ENCODE peak calls at places on chromosome 3, in five cellular contexts. Y is endothelial cell, Q is ELF-1, J is putamen, L is WTC11. N is an unnamed sample.

GRCh38 chr3:124631727-124632126 is 98.5 kb upstream of the UMPS start:
- DNase-seq in Y (no peak), Q (no peak), J (no peak), L (no peak), N (no peak)

GRCh38 chr3:86921981-86922680 is 68.8 kb downstream of the VGLL3 start:
- DNase-seq in Y (no peak), Q (no peak), J (no peak), L (no peak), N (no peak)

GRCh38 chr3:23832523-23832922 is 26.8 kb downstream of the UBE2E1 start:
- DNase-seq in Y (no peak), Q (no peak), J (no peak), L (no peak), N (no peak)

GRCh38 chr3:145191543-145191942 is 969.4 kb downstream of the PLOD2 start:
- DNase-seq in Y (no peak), Q (no peak), J (no peak), L (no peak), N (no peak)

GRCh38 chr3:105791919-105792786 is 76.7 kb downstream of the CBLB start:
- DNase-seq in Y (no peak), Q (no peak), J (no peak), L (no peak), N (no peak)

GRCh38 chr3:123449092-123449985 is 449 bp upstream of the ADCY5 start:
- DNase-seq in Y (peak), Q (peak), J (no peak), L (peak), N (peak)

GRCh38 chr3:51503007-51503406 is 3.2 kb upstream of the DCAF1 start:
- DNase-seq in Y (no peak), Q (no peak), J (no peak), L (no peak), N (no peak)

GRCh38 chr3:73245459-73245858 is 184.0 kb downstream of the EBLN2 start:
- DNase-seq in Y (no peak), Q (no peak), J (no peak), L (no peak), N (no peak)

GRCh38 chr3:114672692-114673447 is 379.0 kb downstream of the TIGIT start:
- DNase-seq in Y (no peak), Q (no peak), J (no peak), L (no peak), N (no peak)

GRCh38 chr3:4532535-4533112 is 39.5 kb downstream of the ITPR1 start:
- DNase-seq in Y (no peak), Q (no peak), J (no peak), L (peak), N (no peak)

GRCh38 chr3:109532257-109533216 is 195.2 kb upstream of the DPPA4 start:
- DNase-seq in Y (peak), Q (peak), J (peak), L (peak), N (no peak)

GRCh38 chr3:142348460-142348859 is 99.4 kb downstream of the XRN1 start:
- DNase-seq in Y (no peak), Q (no peak), J (no peak), L (no peak), N (no peak)

GRCh38 chr3:55202320-55202719 is 274.5 kb upstream of the LRTM1 start:
- DNase-seq in Y (no peak), Q (no peak), J (no peak), L (no peak), N (no peak)

GRCh38 chr3:196280689-196281463 is 6.7 kb downstream of the PCYT1A start:
- DNase-seq in Y (no peak), Q (no peak), J (no peak), L (no peak), N (no peak)

GRCh38 chr3:151439652-151440125 is 21.2 kb downstream of the IGSF10 start:
- DNase-seq in Y (peak), Q (peak), J (peak), L (no peak), N (peak)